ENCODE peak calls at places on chromosomes 3 and 15, in nine cellular contexts. One of them, this sample, is unnamed.

GRCh38 chr3:52122491-52122890 is 31.7 kb downstream of the POC1A start:
- DNase-seq in retina: no peak
- DNase-seq in AG04449: no peak
- DNase-seq in activated naive CD8-positive, alpha-beta T cell treated with anti-CD3 and anti-CD28 coated beads, Interleukin-2, amount 50 U/mL, for 24 hours: no peak
- DNase-seq in HTR-8/SVneo: no peak
- DNase-seq in T-helper 9 cell: no peak
- DNase-seq in T-cell: no peak
- DNase-seq in AG08395: no peak
- DNase-seq in Kasumi-1: no peak
- DNase-seq in this sample: no peak

GRCh38 chr3:159172473-159172872 is 370.6 kb downstream of the MFSD1 start:
- DNase-seq in activated naive CD8-positive, alpha-beta T cell treated with anti-CD3 and anti-CD28 coated beads, Interleukin-2, amount 50 U/mL, for 24 hours: no peak
- DNase-seq in T-cell: no peak
- DNase-seq in Kasumi-1: no peak
- DNase-seq in AG08395: no peak
- DNase-seq in retina: no peak
- DNase-seq in T-helper 9 cell: no peak
- DNase-seq in AG04449: no peak
- DNase-seq in HTR-8/SVneo: no peak
- DNase-seq in this sample: no peak

GRCh38 chr3:10758304-10759037 is 57.6 kb upstream of the SLC6A11 start:
- DNase-seq in Kasumi-1: peak; percentile 83
- DNase-seq in retina: peak; percentile 81
- DNase-seq in T-helper 9 cell: peak; percentile 19
- DNase-seq in AG08395: peak; percentile 88
- DNase-seq in T-cell: no peak
- DNase-seq in HTR-8/SVneo: peak; percentile 78
- DNase-seq in AG04449: peak; percentile 24
- DNase-seq in activated naive CD8-positive, alpha-beta T cell treated with anti-CD3 and anti-CD28 coated beads, Interleukin-2, amount 50 U/mL, for 24 hours: peak; percentile 60
- DNase-seq in this sample: peak; percentile 68

GRCh38 chr15:75532413-75533250 is 46.5 kb downstream of the PTPN9 start:
- DNase-seq in T-helper 9 cell: no peak
- DNase-seq in T-cell: no peak
- DNase-seq in retina: no peak
- DNase-seq in Kasumi-1: no peak
- DNase-seq in AG04449: no peak
- DNase-seq in activated naive CD8-positive, alpha-beta T cell treated with anti-CD3 and anti-CD28 coated beads, Interleukin-2, amount 50 U/mL, for 24 hours: no peak
- DNase-seq in HTR-8/SVneo: peak; percentile 37
- DNase-seq in AG08395: peak; percentile 29
- DNase-seq in this sample: peak; percentile 29

GRCh38 chr15:49675051-49675450 is 54.2 kb downstream of the DTWD1 start:
- DNase-seq in T-helper 9 cell: no peak
- DNase-seq in Kasumi-1: no peak
- DNase-seq in activated naive CD8-positive, alpha-beta T cell treated with anti-CD3 and anti-CD28 coated beads, Interleukin-2, amount 50 U/mL, for 24 hours: no peak
- DNase-seq in AG08395: peak; percentile 78
- DNase-seq in AG04449: no peak
- DNase-seq in HTR-8/SVneo: peak; percentile 3
- DNase-seq in retina: peak; percentile 15
- DNase-seq in T-cell: no peak
- DNase-seq in this sample: peak; percentile 38

GRCh38 chr3:186782542-186783069 is 771 bp upstream of the EIF4A2 start:
- DNase-seq in activated naive CD8-positive, alpha-beta T cell treated with anti-CD3 and anti-CD28 coated beads, Interleukin-2, amount 50 U/mL, for 24 hours: no peak
- DNase-seq in Kasumi-1: no peak
- DNase-seq in HTR-8/SVneo: no peak
- DNase-seq in retina: no peak
- DNase-seq in T-cell: no peak
- DNase-seq in AG04449: no peak
- DNase-seq in AG08395: no peak
- DNase-seq in T-helper 9 cell: no peak
- DNase-seq in this sample: no peak

GRCh38 chr3:62226601-62227339 is 146.6 kb downstream of the FEZF2 start:
- DNase-seq in retina: no peak
- DNase-seq in activated naive CD8-positive, alpha-beta T cell treated with anti-CD3 and anti-CD28 coated beads, Interleukin-2, amount 50 U/mL, for 24 hours: no peak
- DNase-seq in HTR-8/SVneo: no peak
- DNase-seq in T-cell: no peak
- DNase-seq in T-helper 9 cell: no peak
- DNase-seq in AG04449: no peak
- DNase-seq in Kasumi-1: no peak
- DNase-seq in AG08395: no peak
- DNase-seq in this sample: no peak

GRCh38 chr3:3356836-3357235 is 177.3 kb upstream of the CRBN start:
- DNase-seq in T-cell: no peak
- DNase-seq in activated naive CD8-positive, alpha-beta T cell treated with anti-CD3 and anti-CD28 coated beads, Interleukin-2, amount 50 U/mL, for 24 hours: no peak
- DNase-seq in AG04449: no peak
- DNase-seq in retina: no peak
- DNase-seq in HTR-8/SVneo: no peak
- DNase-seq in AG08395: no peak
- DNase-seq in Kasumi-1: no peak
- DNase-seq in T-helper 9 cell: no peak
- DNase-seq in this sample: no peak

GRCh38 chr3:13887746-13888300 is 8.0 kb upstream of the WNT7A start:
- DNase-seq in AG04449: no peak
- DNase-seq in retina: peak; percentile 0
- DNase-seq in AG08395: no peak
- DNase-seq in activated naive CD8-positive, alpha-beta T cell treated with anti-CD3 and anti-CD28 coated beads, Interleukin-2, amount 50 U/mL, for 24 hours: no peak
- DNase-seq in HTR-8/SVneo: no peak
- DNase-seq in T-helper 9 cell: no peak
- DNase-seq in T-cell: no peak
- DNase-seq in Kasumi-1: no peak
- DNase-seq in this sample: no peak

GRCh38 chr3:184260571-184261269 is 633 bp downstream of the CAMK2N2 start:
- DNase-seq in Kasumi-1: no peak
- DNase-seq in HTR-8/SVneo: no peak
- DNase-seq in T-helper 9 cell: peak; percentile 14
- DNase-seq in AG08395: no peak
- DNase-seq in retina: peak; percentile 75
- DNase-seq in AG04449: no peak
- DNase-seq in T-cell: no peak
- DNase-seq in activated naive CD8-positive, alpha-beta T cell treated with anti-CD3 and anti-CD28 coated beads, Interleukin-2, amount 50 U/mL, for 24 hours: no peak
- DNase-seq in this sample: no peak

GRCh38 chr3:31210068-31210650 is 315.7 kb upstream of the GADL1 start:
- DNase-seq in T-cell: no peak
- DNase-seq in HTR-8/SVneo: no peak
- DNase-seq in T-helper 9 cell: no peak
- DNase-seq in AG08395: no peak
- DNase-seq in activated naive CD8-positive, alpha-beta T cell treated with anti-CD3 and anti-CD28 coated beads, Interleukin-2, amount 50 U/mL, for 24 hours: no peak
- DNase-seq in retina: no peak
- DNase-seq in Kasumi-1: no peak
- DNase-seq in AG04449: no peak
- DNase-seq in this sample: no peak

GRCh38 chr15:83698294-83698693 is 44.4 kb downstream of the ADAMTSL3 start:
- DNase-seq in activated naive CD8-positive, alpha-beta T cell treated with anti-CD3 and anti-CD28 coated beads, Interleukin-2, amount 50 U/mL, for 24 hours: no peak
- DNase-seq in T-helper 9 cell: no peak
- DNase-seq in AG08395: peak; percentile 75
- DNase-seq in T-cell: no peak
- DNase-seq in retina: no peak
- DNase-seq in Kasumi-1: no peak
- DNase-seq in AG04449: no peak
- DNase-seq in HTR-8/SVneo: peak; percentile 10
- DNase-seq in this sample: no peak

GRCh38 chr15:69145694-69146492 is 14.5 kb upstream of the GLCE start:
- DNase-seq in Kasumi-1: no peak
- DNase-seq in AG08395: no peak
- DNase-seq in T-cell: no peak
- DNase-seq in activated naive CD8-positive, alpha-beta T cell treated with anti-CD3 and anti-CD28 coated beads, Interleukin-2, amount 50 U/mL, for 24 hours: no peak
- DNase-seq in HTR-8/SVneo: no peak
- DNase-seq in T-helper 9 cell: no peak
- DNase-seq in AG04449: no peak
- DNase-seq in retina: peak; percentile 49
- DNase-seq in this sample: no peak

GRCh38 chr3:14562441-14562840 is 22.3 kb upstream of the GRIP2 start:
- DNase-seq in activated naive CD8-positive, alpha-beta T cell treated with anti-CD3 and anti-CD28 coated beads, Interleukin-2, amount 50 U/mL, for 24 hours: no peak
- DNase-seq in retina: no peak
- DNase-seq in T-helper 9 cell: no peak
- DNase-seq in AG04449: peak; percentile 34
- DNase-seq in Kasumi-1: no peak
- DNase-seq in HTR-8/SVneo: no peak
- DNase-seq in T-cell: no peak
- DNase-seq in AG08395: no peak
- DNase-seq in this sample: no peak

GRCh38 chr3:71658131-71658530 is 67.1 kb downstream of the EIF4E3 start:
- DNase-seq in AG08395: no peak
- DNase-seq in AG04449: no peak
- DNase-seq in activated naive CD8-positive, alpha-beta T cell treated with anti-CD3 and anti-CD28 coated beads, Interleukin-2, amount 50 U/mL, for 24 hours: no peak
- DNase-seq in HTR-8/SVneo: no peak
- DNase-seq in retina: no peak
- DNase-seq in Kasumi-1: no peak
- DNase-seq in T-helper 9 cell: no peak
- DNase-seq in T-cell: no peak
- DNase-seq in this sample: peak; percentile 95

GRCh38 chr15:26032162-26032846 is 169.2 kb upstream of the ATP10A start:
- DNase-seq in retina: no peak
- DNase-seq in HTR-8/SVneo: no peak
- DNase-seq in T-cell: no peak
- DNase-seq in Kasumi-1: no peak
- DNase-seq in AG04449: no peak
- DNase-seq in activated naive CD8-positive, alpha-beta T cell treated with anti-CD3 and anti-CD28 coated beads, Interleukin-2, amount 50 U/mL, for 24 hours: no peak
- DNase-seq in T-helper 9 cell: no peak
- DNase-seq in AG08395: no peak
- DNase-seq in this sample: no peak

GRCh38 chr15:25798207-25798931 is 64.8 kb downstream of the ATP10A start:
- DNase-seq in retina: no peak
- DNase-seq in AG04449: no peak
- DNase-seq in T-cell: no peak
- DNase-seq in AG08395: peak; percentile 48
- DNase-seq in HTR-8/SVneo: no peak
- DNase-seq in T-helper 9 cell: no peak
- DNase-seq in Kasumi-1: no peak
- DNase-seq in activated naive CD8-positive, alpha-beta T cell treated with anti-CD3 and anti-CD28 coated beads, Interleukin-2, amount 50 U/mL, for 24 hours: no peak
- DNase-seq in this sample: no peak

GRCh38 chr15:49424954-49425353 is 1.9 kb downstream of the FGF7 start:
- DNase-seq in activated naive CD8-positive, alpha-beta T cell treated with anti-CD3 and anti-CD28 coated beads, Interleukin-2, amount 50 U/mL, for 24 hours: no peak
- DNase-seq in HTR-8/SVneo: no peak
- DNase-seq in Kasumi-1: no peak
- DNase-seq in retina: no peak
- DNase-seq in T-helper 9 cell: no peak
- DNase-seq in AG08395: no peak
- DNase-seq in T-cell: no peak
- DNase-seq in AG04449: no peak
- DNase-seq in this sample: no peak

GRCh38 chr3:145939431-145939830 is 221.6 kb downstream of the PLOD2 start:
- DNase-seq in T-cell: no peak
- DNase-seq in activated naive CD8-positive, alpha-beta T cell treated with anti-CD3 and anti-CD28 coated beads, Interleukin-2, amount 50 U/mL, for 24 hours: no peak
- DNase-seq in AG08395: no peak
- DNase-seq in T-helper 9 cell: no peak
- DNase-seq in AG04449: no peak
- DNase-seq in Kasumi-1: no peak
- DNase-seq in HTR-8/SVneo: no peak
- DNase-seq in retina: no peak
- DNase-seq in this sample: peak; percentile 8

GRCh38 chr3:99365979-99366378 is 272.4 kb upstream of the COL8A1 start:
- DNase-seq in HTR-8/SVneo: no peak
- DNase-seq in AG08395: no peak
- DNase-seq in AG04449: no peak
- DNase-seq in Kasumi-1: no peak
- DNase-seq in activated naive CD8-positive, alpha-beta T cell treated with anti-CD3 and anti-CD28 coated beads, Interleukin-2, amount 50 U/mL, for 24 hours: no peak
- DNase-seq in retina: no peak
- DNase-seq in T-cell: no peak
- DNase-seq in T-helper 9 cell: no peak
- DNase-seq in this sample: no peak

GRCh38 chr15:101176625-101177024 is 75.2 kb downstream of the CHSY1 start:
- DNase-seq in AG04449: no peak
- DNase-seq in AG08395: no peak
- DNase-seq in activated naive CD8-positive, alpha-beta T cell treated with anti-CD3 and anti-CD28 coated beads, Interleukin-2, amount 50 U/mL, for 24 hours: no peak
- DNase-seq in retina: no peak
- DNase-seq in T-cell: no peak
- DNase-seq in T-helper 9 cell: no peak
- DNase-seq in Kasumi-1: no peak
- DNase-seq in HTR-8/SVneo: no peak
- DNase-seq in this sample: no peak

GRCh38 chr3:117019082-117019713 is 309.6 kb downstream of the TUSC7 start:
- DNase-seq in T-cell: no peak
- DNase-seq in AG08395: peak; percentile 55
- DNase-seq in T-helper 9 cell: no peak
- DNase-seq in retina: peak; percentile 71
- DNase-seq in Kasumi-1: peak; percentile 84
- DNase-seq in activated naive CD8-positive, alpha-beta T cell treated with anti-CD3 and anti-CD28 coated beads, Interleukin-2, amount 50 U/mL, for 24 hours: peak; percentile 20
- DNase-seq in AG04449: peak; percentile 28
- DNase-seq in HTR-8/SVneo: peak; percentile 1
- DNase-seq in this sample: peak; percentile 29

This sample was measured in H4.